ENCODE peak calls at places on chromosome 12, in five cellular contexts. One of them, this sample, is unnamed.

GRCh38 chr12:1282670-1283361 is 291.8 kb downstream of the ERC1 start:
- DNase-seq in NCI-H1105: no peak
- DNase-seq in Caki2: no peak
- DNase-seq in left cardiac atrium: no peak
- DNase-seq in Right ventricle myocardium superior: peak
- DNase-seq in this sample: no peak

GRCh38 chr12:103457471-103457870 is 38.3 kb downstream of the C12orf42 start:
- DNase-seq in Right ventricle myocardium superior: no peak
- DNase-seq in left cardiac atrium: no peak
- DNase-seq in NCI-H1105: no peak
- DNase-seq in Caki2: no peak
- DNase-seq in this sample: no peak

GRCh38 chr12:15427913-15428312 is 105.6 kb downstream of the PTPRO start:
- DNase-seq in left cardiac atrium: no peak
- DNase-seq in Right ventricle myocardium superior: no peak
- DNase-seq in NCI-H1105: no peak
- DNase-seq in Caki2: no peak
- DNase-seq in this sample: no peak

GRCh38 chr12:47082963-47083621 is 3.3 kb upstream of the AMIGO2 start:
- DNase-seq in NCI-H1105: no peak
- DNase-seq in Right ventricle myocardium superior: no peak
- DNase-seq in left cardiac atrium: no peak
- DNase-seq in Caki2: peak
- DNase-seq in this sample: peak

GRCh38 chr12:79527498-79527897 is 163.3 kb downstream of the PAWR start:
- DNase-seq in NCI-H1105: no peak
- DNase-seq in left cardiac atrium: no peak
- DNase-seq in Right ventricle myocardium superior: no peak
- DNase-seq in Caki2: no peak
- DNase-seq in this sample: no peak

GRCh38 chr12:111453071-111453989 is 47.6 kb downstream of the SH2B3 start:
- DNase-seq in Caki2: no peak
- DNase-seq in Right ventricle myocardium superior: no peak
- DNase-seq in left cardiac atrium: no peak
- DNase-seq in NCI-H1105: no peak
- DNase-seq in this sample: no peak

GRCh38 chr12:39239484-39240143 is 203.3 kb downstream of the KIF21A start:
- DNase-seq in Right ventricle myocardium superior: no peak
- DNase-seq in NCI-H1105: no peak
- DNase-seq in left cardiac atrium: no peak
- DNase-seq in Caki2: peak
- DNase-seq in this sample: no peak

GRCh38 chr12:113298861-113299545 is 35.9 kb downstream of the SLC8B1 start:
- DNase-seq in Right ventricle myocardium superior: peak
- DNase-seq in left cardiac atrium: peak
- DNase-seq in Caki2: no peak
- DNase-seq in NCI-H1105: no peak
- DNase-seq in this sample: no peak

GRCh38 chr12:130186631-130187269 is 24.5 kb downstream of the FZD10 start:
- DNase-seq in left cardiac atrium: no peak
- DNase-seq in NCI-H1105: no peak
- DNase-seq in Caki2: peak
- DNase-seq in Right ventricle myocardium superior: no peak
- DNase-seq in this sample: no peak

GRCh38 chr12:87509233-87509820 is 519.9 kb downstream of the C12orf50 start:
- DNase-seq in NCI-H1105: no peak
- DNase-seq in left cardiac atrium: no peak
- DNase-seq in Right ventricle myocardium superior: no peak
- DNase-seq in Caki2: peak
- DNase-seq in this sample: no peak

GRCh38 chr12:13358391-13358905 is 161.9 kb downstream of the EMP1 start:
- DNase-seq in Right ventricle myocardium superior: no peak
- DNase-seq in NCI-H1105: no peak
- DNase-seq in left cardiac atrium: no peak
- DNase-seq in Caki2: no peak
- DNase-seq in this sample: no peak

GRCh38 chr12:176321-177181 is 37.4 kb downstream of the SLC6A12 start:
- DNase-seq in Caki2: peak
- DNase-seq in Right ventricle myocardium superior: no peak
- DNase-seq in left cardiac atrium: no peak
- DNase-seq in NCI-H1105: no peak
- DNase-seq in this sample: no peak

GRCh38 chr12:113899844-113900471 is 66.2 kb downstream of the RBM19 start:
- DNase-seq in Right ventricle myocardium superior: no peak
- DNase-seq in Caki2: no peak
- DNase-seq in left cardiac atrium: no peak
- DNase-seq in NCI-H1105: peak
- DNase-seq in this sample: peak

GRCh38 chr12:6754406-6754805 is 1.5 kb upstream of the MLF2 start:
- DNase-seq in Right ventricle myocardium superior: no peak
- DNase-seq in NCI-H1105: no peak
- DNase-seq in left cardiac atrium: no peak
- DNase-seq in Caki2: no peak
- DNase-seq in this sample: no peak

GRCh38 chr12:121805800-121806555 is 2.2 kb downstream of the SETD1B start:
- DNase-seq in left cardiac atrium: peak
- DNase-seq in NCI-H1105: no peak
- DNase-seq in Right ventricle myocardium superior: no peak
- DNase-seq in Caki2: no peak
- DNase-seq in this sample: no peak

GRCh38 chr12:129544716-129545115 is 359.1 kb downstream of the TMEM132D start:
- DNase-seq in NCI-H1105: no peak
- DNase-seq in Right ventricle myocardium superior: no peak
- DNase-seq in left cardiac atrium: no peak
- DNase-seq in Caki2: no peak
- DNase-seq in this sample: no peak

GRCh38 chr12:10288989-10289388 is 18.7 kb upstream of the KLRD1 start:
- DNase-seq in Right ventricle myocardium superior: no peak
- DNase-seq in NCI-H1105: no peak
- DNase-seq in Caki2: no peak
- DNase-seq in left cardiac atrium: no peak
- DNase-seq in this sample: no peak

GRCh38 chr12:78406776-78407335 is 457.7 kb upstream of the SYT1 start:
- DNase-seq in left cardiac atrium: no peak
- DNase-seq in Right ventricle myocardium superior: no peak
- DNase-seq in NCI-H1105: no peak
- DNase-seq in Caki2: no peak
- DNase-seq in this sample: no peak

GRCh38 chr12:53122961-53123468 is 19.7 kb downstream of the SOAT2 start:
- DNase-seq in NCI-H1105: no peak
- DNase-seq in left cardiac atrium: no peak
- DNase-seq in Right ventricle myocardium superior: no peak
- DNase-seq in Caki2: peak
- DNase-seq in this sample: no peak

GRCh38 chr12:78209851-78210493 is 379.3 kb downstream of the NAV3 start:
- DNase-seq in left cardiac atrium: no peak
- DNase-seq in NCI-H1105: peak
- DNase-seq in Caki2: no peak
- DNase-seq in Right ventricle myocardium superior: peak
- DNase-seq in this sample: peak

GRCh38 chr12:62860501-62861156 is 74.3 kb downstream of the PPM1H start:
- DNase-seq in Right ventricle myocardium superior: no peak
- DNase-seq in Caki2: no peak
- DNase-seq in NCI-H1105: no peak
- DNase-seq in left cardiac atrium: no peak
- DNase-seq in this sample: no peak

This sample was measured in NCI-H1930.